ENCODE peak calls at places on chromosomes 11 and 22, in five cellular contexts. One of them, this sample, is unnamed.

GRCh38 chr11:35111171-35112055 is 27.6 kb upstream of the CD44 start:
- DNase-seq in adrenal gland: peak
- DNase-seq in fibroblast of mammary gland: peak
- DNase-seq in body of pancreas: peak
- DNase-seq in dorsolateral prefrontal cortex: no peak
- DNase-seq in this sample: peak

GRCh38 chr11:8403310-8403709 is 139.6 kb upstream of the LMO1 start:
- DNase-seq in fibroblast of mammary gland: peak
- DNase-seq in dorsolateral prefrontal cortex: no peak
- DNase-seq in adrenal gland: no peak
- DNase-seq in body of pancreas: no peak
- DNase-seq in this sample: peak

GRCh38 chr22:49300951-49301397 is 526.7 kb downstream of the BRD1 start:
- DNase-seq in dorsolateral prefrontal cortex: no peak
- DNase-seq in fibroblast of mammary gland: no peak
- DNase-seq in adrenal gland: peak
- DNase-seq in body of pancreas: no peak
- DNase-seq in this sample: no peak

GRCh38 chr22:50665738-50666137 is 6.9 kb upstream of the SHANK3 start:
- DNase-seq in adrenal gland: no peak
- DNase-seq in body of pancreas: no peak
- DNase-seq in dorsolateral prefrontal cortex: no peak
- DNase-seq in fibroblast of mammary gland: no peak
- DNase-seq in this sample: no peak

GRCh38 chr11:31106963-31107576 is 262.5 kb downstream of the DCDC1 start:
- DNase-seq in body of pancreas: peak
- DNase-seq in dorsolateral prefrontal cortex: peak
- DNase-seq in adrenal gland: peak
- DNase-seq in fibroblast of mammary gland: peak
- DNase-seq in this sample: peak

GRCh38 chr11:130634981-130635473 is 186.6 kb downstream of the ADAMTS15 start:
- DNase-seq in fibroblast of mammary gland: peak
- DNase-seq in dorsolateral prefrontal cortex: no peak
- DNase-seq in body of pancreas: no peak
- DNase-seq in adrenal gland: peak
- DNase-seq in this sample: peak

GRCh38 chr11:26963764-26964163 is 30.1 kb upstream of the FIBIN start:
- DNase-seq in body of pancreas: no peak
- DNase-seq in fibroblast of mammary gland: peak
- DNase-seq in adrenal gland: no peak
- DNase-seq in dorsolateral prefrontal cortex: no peak
- DNase-seq in this sample: no peak

GRCh38 chr11:85844439-85845051 is 10.6 kb upstream of the CCDC83 start:
- DNase-seq in dorsolateral prefrontal cortex: no peak
- DNase-seq in adrenal gland: no peak
- DNase-seq in fibroblast of mammary gland: peak
- DNase-seq in body of pancreas: peak
- DNase-seq in this sample: no peak

GRCh38 chr22:31083923-31084810 is 3.0 kb downstream of the SMTN start:
- DNase-seq in body of pancreas: no peak
- DNase-seq in fibroblast of mammary gland: no peak
- DNase-seq in dorsolateral prefrontal cortex: no peak
- DNase-seq in adrenal gland: no peak
- DNase-seq in this sample: no peak

GRCh38 chr11:116732740-116733385 is 39.9 kb downstream of the BUD13 start:
- DNase-seq in dorsolateral prefrontal cortex: peak
- DNase-seq in body of pancreas: peak
- DNase-seq in adrenal gland: peak
- DNase-seq in fibroblast of mammary gland: peak
- DNase-seq in this sample: peak

GRCh38 chr11:72860592-72860991 is 46.4 kb downstream of the ATG16L2 start:
- DNase-seq in dorsolateral prefrontal cortex: no peak
- DNase-seq in body of pancreas: no peak
- DNase-seq in fibroblast of mammary gland: no peak
- DNase-seq in adrenal gland: no peak
- DNase-seq in this sample: no peak

GRCh38 chr22:37024339-37025157 is 5.0 kb downstream of the MPST start:
- DNase-seq in dorsolateral prefrontal cortex: no peak
- DNase-seq in adrenal gland: no peak
- DNase-seq in body of pancreas: no peak
- DNase-seq in fibroblast of mammary gland: no peak
- DNase-seq in this sample: no peak

GRCh38 chr22:39427751-39428596 is 28.4 kb downstream of the TAB1 start:
- DNase-seq in adrenal gland: no peak
- DNase-seq in fibroblast of mammary gland: no peak
- DNase-seq in body of pancreas: no peak
- DNase-seq in dorsolateral prefrontal cortex: no peak
- DNase-seq in this sample: no peak
- H3K4me3 ChIP-seq in adrenal gland: no peak
- H3K4me3 ChIP-seq in fibroblast of mammary gland: no peak
- H3K4me3 ChIP-seq in body of pancreas: no peak
- H3K4me3 ChIP-seq in dorsolateral prefrontal cortex: no peak
- H3K4me3 ChIP-seq in this sample: no peak

GRCh38 chr11:5196067-5196466 is 4.4 kb downstream of the OR51V1 start:
- DNase-seq in dorsolateral prefrontal cortex: no peak
- DNase-seq in body of pancreas: no peak
- DNase-seq in fibroblast of mammary gland: no peak
- DNase-seq in adrenal gland: no peak
- DNase-seq in this sample: no peak
- TF ChIP-seq CTCF in dorsolateral prefrontal cortex: no peak
- TF ChIP-seq CTCF in body of pancreas: no peak
- TF ChIP-seq CTCF in fibroblast of mammary gland: no peak
- TF ChIP-seq CTCF in adrenal gland: no peak
- TF ChIP-seq CTCF in this sample: no peak

GRCh38 chr22:17559188-17559587 is 4.1 kb upstream of the SLC25A18 start:
- DNase-seq in adrenal gland: no peak
- DNase-seq in dorsolateral prefrontal cortex: no peak
- DNase-seq in fibroblast of mammary gland: no peak
- DNase-seq in body of pancreas: no peak
- DNase-seq in this sample: no peak

GRCh38 chr22:17565986-17566687 is 2.8 kb downstream of the SLC25A18 start:
- DNase-seq in body of pancreas: no peak
- DNase-seq in adrenal gland: no peak
- DNase-seq in dorsolateral prefrontal cortex: no peak
- DNase-seq in fibroblast of mammary gland: no peak
- DNase-seq in this sample: no peak

GRCh38 chr22:17562906-17563870 is at the start of gene SLC25A18:
- DNase-seq in adrenal gland: peak
- DNase-seq in dorsolateral prefrontal cortex: peak
- DNase-seq in fibroblast of mammary gland: peak
- DNase-seq in body of pancreas: peak
- DNase-seq in this sample: no peak

GRCh38 chr22:17566776-17567175 is 3.5 kb downstream of the SLC25A18 start:
- DNase-seq in adrenal gland: no peak
- DNase-seq in body of pancreas: no peak
- DNase-seq in dorsolateral prefrontal cortex: no peak
- DNase-seq in fibroblast of mammary gland: no peak
- DNase-seq in this sample: no peak

DNA sequence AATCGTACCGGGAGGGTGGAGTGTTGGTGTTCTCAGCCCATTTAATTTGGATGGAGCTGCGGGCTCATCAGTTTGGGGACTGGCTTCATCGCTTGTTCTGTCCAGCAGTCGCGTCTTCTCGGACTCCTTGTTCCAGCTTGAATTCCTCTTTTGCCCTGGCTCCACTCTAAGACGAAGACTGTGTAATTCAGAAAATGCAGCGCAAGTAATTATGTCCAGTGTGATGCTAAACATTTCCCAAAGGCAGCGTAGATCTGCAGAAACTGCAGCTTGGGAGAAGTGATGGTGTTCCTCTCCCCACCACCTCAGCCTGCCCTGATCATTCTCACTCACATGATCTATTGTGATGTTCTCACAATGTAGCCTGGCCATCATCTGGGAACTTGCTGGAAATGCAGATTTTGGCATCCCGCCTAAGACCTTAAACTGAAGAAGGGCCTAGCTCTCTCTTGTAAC is 666 bp downstream of the SLC25A18 start:
- DNase-seq in adrenal gland: no peak
- DNase-seq in dorsolateral prefrontal cortex: peak
- DNase-seq in body of pancreas: peak
- DNase-seq in fibroblast of mammary gland: peak
- DNase-seq in this sample: peak
- H3K4me3 ChIP-seq in adrenal gland: no peak
- H3K4me3 ChIP-seq in dorsolateral prefrontal cortex: peak
- H3K4me3 ChIP-seq in body of pancreas: no peak
- H3K4me3 ChIP-seq in fibroblast of mammary gland: no peak
- H3K4me3 ChIP-seq in this sample: no peak

GRCh38 chr11:33323421-33323820 is 66.2 kb downstream of the HIPK3 start:
- DNase-seq in body of pancreas: no peak
- DNase-seq in fibroblast of mammary gland: no peak
- DNase-seq in adrenal gland: no peak
- DNase-seq in dorsolateral prefrontal cortex: no peak
- DNase-seq in this sample: no peak
- TF ChIP-seq CTCF in body of pancreas: no peak
- TF ChIP-seq CTCF in fibroblast of mammary gland: no peak
- TF ChIP-seq CTCF in adrenal gland: no peak
- TF ChIP-seq CTCF in dorsolateral prefrontal cortex: no peak
- TF ChIP-seq CTCF in this sample: no peak

This sample was measured in astrocyte of the spinal cord.